ENCODE peak calls at places on chromosomes 3 and 15, in four cellular contexts. C, F, V and U are unnamed samples.

GRCh38 chr3:141076821-141077571 is 25.8 kb downstream of the SPSB4 start:
- DNase-seq in F (peak; percentile 19), V (no peak), C (no peak), U (no peak)

GRCh38 chr3:60243456-60243855 is 1007.8 kb downstream of the FHIT start:
- DNase-seq in F (no peak), C (no peak), V (no peak), U (no peak)

GRCh38 chr3:14601692-14602005 is 49.9 kb upstream of the CCDC174 start:
- DNase-seq in V (no peak), C (no peak), F (no peak), U (no peak)

GRCh38 chr3:170171563-170171962 is 10.0 kb downstream of the PHC3 start:
- DNase-seq in F (no peak), V (no peak), C (no peak), U (no peak)

GRCh38 chr3:115245899-115246298 is 98.8 kb upstream of the ZBTB20 start:
- DNase-seq in F (peak; percentile 34), C (no peak), V (no peak), U (no peak)

GRCh38 chr15:91291673-91292072 is 191.6 kb downstream of the SV2B start:
- DNase-seq in C (peak; percentile 62), F (peak; percentile 44), V (no peak), U (no peak)

GRCh38 chr15:84734794-84735479 is 13.5 kb upstream of the ZNF592 start:
- DNase-seq in F (peak; percentile 21), C (peak; percentile 85), V (no peak), U (peak; percentile 90)

GRCh38 chr15:69860316-69860715 is 237.4 kb downstream of the TLE3 start:
- DNase-seq in V (no peak), C (no peak), F (no peak), U (no peak)

GRCh38 chr3:180747805-180748361 is 68.6 kb upstream of the CCDC39 start:
- DNase-seq in C (no peak), F (no peak), V (no peak), U (no peak)

GRCh38 chr15:63104727-63105126 is 16.9 kb upstream of the LACTB start:
- DNase-seq in C (no peak), F (peak; percentile 66), V (no peak), U (no peak)

GRCh38 chr3:157120071-157120892 is 39.7 kb downstream of the CCNL1 start:
- DNase-seq in V (no peak), C (no peak), F (no peak), U (no peak)

GRCh38 chr15:42084465-42085235 is 9.7 kb downstream of the PLA2G4D start:
- DNase-seq in C (peak; percentile 89), F (peak; percentile 63), V (no peak), U (peak; percentile 45)

GRCh38 chr3:127427169-127427655 is 139.4 kb upstream of the PRR20G start:
- DNase-seq in V (no peak), C (no peak), F (no peak), U (no peak)

GRCh38 chr3:187623285-187623814 is 46.8 kb downstream of the SST start:
- DNase-seq in V (no peak), F (no peak), C (no peak), U (no peak)